ENCODE peak calls at places on chromosome 11, in six cellular contexts. Z, B, M, V, R and T are unnamed samples.

GRCh38 chr11:6418958-6419611 is at the start of gene APBB1:
- DNase-seq in Z (peak), B (peak), M (peak), V (peak), R (no peak), T (peak)

GRCh38 chr11:58133329-58134076 is 8.2 kb upstream of the OR9I1 start:
- DNase-seq in Z (peak), B (no peak), M (no peak), V (no peak), R (no peak), T (peak)

GRCh38 chr11:120031612-120032600 is 106.0 kb downstream of the TRIM29 start:
- DNase-seq in Z (no peak), B (no peak), M (no peak), V (no peak), R (no peak), T (no peak)

GRCh38 chr11:65310215-65310614 is 4.5 kb upstream of the CDC42EP2 start:
- DNase-seq in Z (no peak), B (peak), M (no peak), V (no peak), R (no peak), T (no peak)

GRCh38 chr11:116581349-116581748 is 191.4 kb downstream of the BUD13 start:
- DNase-seq in Z (no peak), B (peak), M (no peak), V (no peak), R (no peak), T (no peak)

GRCh38 chr11:35321532-35322320 is 97.6 kb downstream of the SLC1A2 start:
- DNase-seq in Z (no peak), B (no peak), M (no peak), V (peak), R (no peak), T (no peak)

GRCh38 chr11:17611049-17611448 is 64.0 kb downstream of the OTOG start:
- DNase-seq in Z (no peak), B (no peak), M (no peak), V (no peak), R (no peak), T (no peak)

GRCh38 chr11:3867209-3868071 is 12.0 kb downstream of the STIM1 start:
- DNase-seq in Z (no peak), B (no peak), M (peak), V (no peak), R (no peak), T (peak)

GRCh38 chr11:70483077-70483861 is 84.9 kb downstream of the CTTN start:
- DNase-seq in Z (peak), B (no peak), M (no peak), V (peak), R (peak), T (peak)

GRCh38 chr11:66316849-66317251 is at the start of gene CD248:
- DNase-seq in Z (no peak), B (peak), M (no peak), V (peak), R (no peak), T (peak)

GRCh38 chr11:95605271-95605940 is 184.2 kb downstream of the FAM76B start:
- DNase-seq in Z (peak), B (no peak), M (no peak), V (no peak), R (no peak), T (no peak)

GRCh38 chr11:131470526-131470925 is 100.1 kb downstream of the NTM start:
- DNase-seq in Z (no peak), B (no peak), M (no peak), V (no peak), R (no peak), T (no peak)

GRCh38 chr11:58394195-58394594 is 12.5 kb downstream of the OR5B3 start:
- DNase-seq in Z (peak), B (no peak), M (no peak), V (peak), R (no peak), T (no peak)

GRCh38 chr11:20874358-20874757 is 205.0 kb downstream of the NELL1 start:
- DNase-seq in Z (no peak), B (no peak), M (no peak), V (no peak), R (no peak), T (no peak)

GRCh38 chr11:70183032-70183431 is 20.1 kb upstream of the FADD start:
- DNase-seq in Z (no peak), B (no peak), M (no peak), V (no peak), R (no peak), T (no peak)

GRCh38 chr11:2837096-2837601 is 48.4 kb downstream of the CDKN1C start:
- DNase-seq in Z (peak), B (peak), M (no peak), V (peak), R (peak), T (peak)

GRCh38 chr11:65767406-65767805 is 13.4 kb downstream of the AP5B1 start:
- DNase-seq in Z (no peak), B (no peak), M (no peak), V (no peak), R (no peak), T (no peak)

GRCh38 chr11:72642815-72643511 is 31.3 kb downstream of the PDE2A start:
- DNase-seq in Z (peak), B (peak), M (peak), V (peak), R (peak), T (peak)

GRCh38 chr11:15761235-15761634 is 595.1 kb downstream of the SOX6 start:
- DNase-seq in Z (no peak), B (no peak), M (no peak), V (no peak), R (no peak), T (no peak)

GRCh38 chr11:54832676-54833075 is 126.0 kb downstream of the OR4A5 start:
- DNase-seq in Z (no peak), B (no peak), M (no peak), V (no peak), R (no peak), T (no peak)

DNA sequence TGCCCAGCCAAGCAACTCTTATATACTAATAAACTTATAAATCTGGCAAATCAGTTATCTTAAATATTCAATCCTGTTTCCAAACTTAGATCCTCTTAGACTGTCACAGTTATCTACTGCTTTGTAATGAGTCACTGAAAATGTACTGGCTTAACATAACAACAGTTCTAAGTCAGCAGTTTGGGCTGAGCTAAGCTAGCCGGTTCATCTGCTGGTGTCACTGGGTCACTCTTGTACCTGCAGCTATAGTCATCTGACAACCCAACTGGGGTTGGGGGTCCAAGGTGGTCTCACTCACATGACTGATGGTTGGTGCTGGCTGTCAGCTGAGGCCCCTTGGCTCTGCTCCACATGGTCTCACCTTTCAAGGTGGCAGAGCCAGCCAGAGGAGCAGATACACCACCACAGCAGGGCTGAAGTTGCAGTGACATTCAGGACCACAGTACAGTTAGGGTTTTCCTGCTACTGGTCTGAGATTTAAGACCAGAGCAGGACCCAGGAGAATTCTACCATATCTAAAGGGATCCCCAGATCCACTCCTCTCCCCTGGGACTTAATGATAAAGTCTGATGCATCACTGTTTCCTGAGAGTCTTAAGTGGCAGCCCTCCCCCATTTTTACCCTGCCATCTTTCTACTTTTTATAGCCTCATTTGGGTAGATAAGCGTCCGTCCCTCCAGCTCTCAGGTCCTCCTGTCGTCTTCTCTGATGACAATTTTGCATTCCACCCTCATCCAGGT is 7.9 kb upstream of the MACROD1 start:
- DNase-seq in Z (peak), B (no peak), M (no peak), V (peak), R (no peak), T (no peak)
- TF ChIP-seq EZH2phosphoT487 in Z (no peak), B (no peak), M (no peak), V (no peak), R (no peak), T (no peak)

GRCh38 chr11:94401773-94402265 is 600 bp upstream of the GPR83 start:
- DNase-seq in Z (no peak), B (peak), M (no peak), V (no peak), R (no peak), T (no peak)
- TF ChIP-seq EZH2 in Z (no peak), B (no peak), M (no peak), V (no peak), R (no peak), T (no peak)

GRCh38 chr11:78427615-78428272 is 10.1 kb upstream of the GAB2 start:
- DNase-seq in Z (no peak), B (no peak), M (peak), V (no peak), R (no peak), T (no peak)

GRCh38 chr11:78429667-78430066 is 12.0 kb upstream of the GAB2 start:
- DNase-seq in Z (no peak), B (no peak), M (peak), V (no peak), R (no peak), T (no peak)

GRCh38 chr11:78428773-78429172 is 11.2 kb upstream of the GAB2 start:
- DNase-seq in Z (no peak), B (no peak), M (no peak), V (no peak), R (no peak), T (no peak)

GRCh38 chr11:78428273-78428651 is 10.6 kb upstream of the GAB2 start:
- DNase-seq in Z (no peak), B (no peak), M (no peak), V (no peak), R (no peak), T (no peak)

GRCh38 chr11:78429209-78429608 is 11.6 kb upstream of the GAB2 start:
- DNase-seq in Z (no peak), B (no peak), M (no peak), V (no peak), R (no peak), T (no peak)
- H3K4me2 ChIP-seq in Z (no peak), B (no peak), M (peak), V (no peak), R (no peak), T (no peak)

DNA sequence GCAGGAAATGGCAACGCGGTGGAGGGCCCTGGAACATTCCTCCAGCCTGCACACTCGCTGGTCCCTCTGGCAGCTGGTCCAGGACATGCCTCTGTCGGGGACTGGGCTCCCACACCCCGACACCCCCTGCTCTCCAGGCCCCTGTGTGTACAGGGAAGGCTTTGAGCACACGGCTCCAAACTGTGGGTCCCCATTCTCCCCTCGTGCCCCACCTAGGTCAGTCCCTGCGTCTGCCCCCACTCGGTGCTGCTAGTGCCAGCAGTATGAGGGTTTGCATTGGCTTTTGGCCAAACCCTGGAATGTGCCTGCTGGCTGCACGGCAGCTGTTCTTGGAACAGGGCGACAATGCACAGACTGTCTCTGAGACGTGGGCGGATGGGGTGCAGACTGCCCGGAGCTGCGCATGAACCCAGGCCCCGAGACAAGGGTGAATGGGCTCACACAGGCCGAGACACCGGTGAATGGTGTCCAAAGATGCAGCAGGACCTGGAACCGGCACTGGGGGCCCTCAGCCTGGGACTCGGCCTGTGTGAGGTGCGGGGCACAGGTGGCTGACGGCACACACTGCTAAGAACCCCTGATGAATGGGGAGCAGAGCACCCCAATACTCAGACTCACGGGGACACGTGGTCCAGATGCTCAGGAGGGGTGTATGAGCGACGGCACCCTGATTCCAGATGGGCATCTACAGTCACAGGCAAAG is 7.5 kb upstream of the SYT8 start:
- DNase-seq in Z (peak), B (no peak), M (no peak), V (peak), R (no peak), T (peak)
- TF ChIP-seq EZH2phosphoT487 in Z (no peak), B (no peak), M (no peak), V (no peak), R (no peak), T (no peak)

DNA sequence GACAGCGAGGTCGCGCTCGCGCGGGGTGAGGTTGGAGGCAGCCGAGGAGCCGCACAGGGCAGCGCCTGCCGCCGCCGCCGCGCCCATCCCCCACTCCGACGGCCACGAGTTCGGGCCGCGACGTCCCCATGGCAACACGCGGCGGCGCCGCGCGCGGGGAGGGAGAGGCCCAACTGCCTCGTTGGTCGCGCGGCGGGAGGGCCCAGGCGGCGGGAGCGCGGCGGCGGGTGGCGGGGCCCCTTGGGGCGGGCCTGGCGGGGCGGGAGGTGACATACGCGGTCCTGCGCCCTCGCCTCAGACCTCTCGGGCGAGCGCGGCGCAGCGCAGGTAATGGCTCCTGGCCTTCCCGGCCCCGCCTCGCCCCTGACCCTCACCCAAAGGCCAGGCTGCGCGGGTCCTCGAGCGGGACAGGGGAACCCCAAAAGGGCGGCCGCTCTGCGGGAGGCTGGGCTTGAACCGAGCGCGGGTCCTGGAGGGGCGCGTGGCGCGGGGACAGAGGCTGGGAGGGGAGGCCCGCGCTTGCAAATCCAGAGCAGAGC is at the start of gene DEUP1:
- DNase-seq in Z (peak), B (peak), M (peak), V (peak), R (no peak), T (peak)
- TF ChIP-seq EZH2 in Z (no peak), B (peak), M (no peak), V (peak), R (no peak), T (no peak)